ENCODE peak calls at places on chromosomes 12 and 14, in four cellular contexts. R, V, U and P are unnamed samples.

GRCh38 chr12:94149781-94150482 is 1.6 kb downstream of the PLXNC1 start:
- DNase-seq in R (peak), V (no peak), U (peak), P (peak)

GRCh38 chr14:63713765-63714164 is 14.1 kb downstream of the SGPP1 start:
- DNase-seq in R (no peak), V (no peak), U (no peak), P (no peak)

GRCh38 chr12:53180931-53181645 is 363 bp upstream of the CSAD start:
- DNase-seq in R (peak), V (no peak), U (peak), P (peak)

GRCh38 chr14:91367173-91368171 is 50.1 kb downstream of the CCDC88C start:
- DNase-seq in R (peak), V (no peak), U (no peak), P (no peak)

GRCh38 chr14:92310776-92311375 is 12.1 kb upstream of the SLC24A4 start:
- DNase-seq in R (no peak), V (no peak), U (no peak), P (no peak)

GRCh38 chr12:47988073-47989022 is 15.9 kb downstream of the COL2A1 start:
- DNase-seq in R (no peak), V (no peak), U (peak), P (no peak)

GRCh38 chr12:105980048-105980447 is 158.7 kb downstream of the NUAK1 start:
- DNase-seq in R (no peak), V (no peak), U (no peak), P (no peak)

GRCh38 chr12:94571556-94571955 is 78.8 kb downstream of the TMCC3 start:
- DNase-seq in R (peak), V (peak), U (no peak), P (no peak)

GRCh38 chr14:68589447-68590232 is 203.2 kb downstream of the ZFP36L1 start:
- DNase-seq in R (no peak), V (no peak), U (peak), P (no peak)

GRCh38 chr12:44286336-44286735 is 450.5 kb downstream of the TMEM117 start:
- DNase-seq in R (no peak), V (no peak), U (no peak), P (no peak)

GRCh38 chr14:76771432-76771980 is 10.2 kb downstream of the VASH1 start:
- DNase-seq in R (no peak), V (no peak), U (no peak), P (no peak)

GRCh38 chr12:112749081-112749480 is 42.5 kb upstream of the RPH3A start:
- DNase-seq in R (no peak), V (no peak), U (no peak), P (no peak)

GRCh38 chr12:71639341-71639760 is 24.3 kb downstream of the ZFC3H1 start:
- DNase-seq in R (no peak), V (no peak), U (no peak), P (no peak)

GRCh38 chr14:60639677-60640076 is 9.6 kb downstream of the SIX1 start:
- DNase-seq in R (no peak), V (no peak), U (no peak), P (no peak)

GRCh38 chr12:79534029-79534867 is 156.5 kb downstream of the PAWR start:
- DNase-seq in R (no peak), V (no peak), U (no peak), P (no peak)

GRCh38 chr14:56351861-56352260 is 227.7 kb upstream of the TMEM260 start:
- DNase-seq in R (no peak), V (peak), U (no peak), P (no peak)

GRCh38 chr12:56014205-56014604 is 6.6 kb upstream of the IKZF4 start:
- DNase-seq in R (no peak), V (no peak), U (no peak), P (no peak)

GRCh38 chr12:55729592-55730446 is 1.0 kb upstream of the CD63 start:
- DNase-seq in R (peak), V (peak), U (peak), P (peak)

GRCh38 chr14:76844223-76844622 is 18.0 kb downstream of the LRRC74A start:
- DNase-seq in R (peak), V (no peak), U (peak), P (no peak)

GRCh38 chr12:57744194-57744776 is 554 bp upstream of the TSPAN31 start:
- DNase-seq in R (peak), V (no peak), U (peak), P (peak)

GRCh38 chr14:61690039-61690438 is 5.3 kb upstream of the HIF1A start:
- DNase-seq in R (no peak), V (no peak), U (no peak), P (no peak)

GRCh38 chr14:94203473-94204210 is 29.5 kb downstream of the PPP4R4 start:
- DNase-seq in R (no peak), V (no peak), U (no peak), P (no peak)

GRCh38 chr12:53047221-53048032 is 2.4 kb upstream of the TNS2 start:
- DNase-seq in R (peak), V (no peak), U (peak), P (peak)

GRCh38 chr14:32620303-32620702 is 291.2 kb downstream of the AKAP6 start:
- DNase-seq in R (no peak), V (no peak), U (no peak), P (no peak)

GRCh38 chr12:129719426-129719825 is 184.4 kb downstream of the TMEM132D start:
- DNase-seq in R (no peak), V (no peak), U (no peak), P (no peak)

GRCh38 chr12:51246254-51246853 is 7.7 kb downstream of the DAZAP2 start:
- DNase-seq in R (no peak), V (no peak), U (no peak), P (no peak)

GRCh38 chr12:53755451-53756290 is 3.9 kb upstream of the CISTR start:
- DNase-seq in R (no peak), V (no peak), U (no peak), P (no peak)

GRCh38 chr14:103562135-103562384 is 397 bp downstream of the BAG5 start:
- DNase-seq in R (no peak), V (no peak), U (no peak), P (no peak)

GRCh38 chr14:66746316-66747006 is 238.5 kb downstream of the GPHN start:
- DNase-seq in R (no peak), V (peak), U (no peak), P (no peak)

GRCh38 chr12:116160196-116160595 is 117.3 kb downstream of the MED13L start:
- DNase-seq in R (no peak), V (no peak), U (no peak), P (no peak)

GRCh38 chr14:99757331-99758070 is 35.7 kb upstream of the EML1 start:
- DNase-seq in R (no peak), V (peak), U (peak), P (no peak)

GRCh38 chr12:25852792-25853191 is 105.7 kb upstream of the RASSF8 start:
- DNase-seq in R (no peak), V (peak), U (no peak), P (no peak)

GRCh38 chr14:68942281-68943035 is 36.6 kb downstream of the ACTN1 start:
- DNase-seq in R (no peak), V (no peak), U (no peak), P (no peak)

GRCh38 chr14:51614707-51615106 is 37.0 kb upstream of the FRMD6 start:
- DNase-seq in R (no peak), V (no peak), U (no peak), P (no peak)

GRCh38 chr14:34496679-34497513 is 34.9 kb upstream of the SPTSSA start:
- DNase-seq in R (peak), V (peak), U (peak), P (peak)

GRCh38 chr12:97943359-97943758 is 480.8 kb downstream of the RMST start:
- DNase-seq in R (no peak), V (no peak), U (no peak), P (no peak)

GRCh38 chr12:108136697-108137096 is 7.6 kb downstream of the WSCD2 start:
- DNase-seq in R (no peak), V (no peak), U (no peak), P (no peak)
- H3K4me3 ChIP-seq in R (no peak), V (no peak), U (no peak), P (no peak)

GRCh38 chr12:40330180-40330579 is 105.4 kb downstream of the LRRK2 start:
- DNase-seq in R (no peak), V (no peak), U (no peak), P (no peak)

GRCh38 chr12:40327506-40327905 is 102.7 kb downstream of the LRRK2 start:
- DNase-seq in R (no peak), V (no peak), U (no peak), P (no peak)

GRCh38 chr12:40325349-40325960 is 100.7 kb downstream of the LRRK2 start:
- DNase-seq in R (no peak), V (no peak), U (no peak), P (no peak)
- TF ChIP-seq CTCF in R (no peak), V (peak), U (no peak), P (peak)

GRCh38 chr12:132685400-132685799 is 1.7 kb downstream of the POLE start:
- DNase-seq in R (no peak), V (no peak), U (no peak), P (no peak)
- H3K4me3 ChIP-seq in R (no peak), V (no peak), U (no peak), P (no peak)

DNA sequence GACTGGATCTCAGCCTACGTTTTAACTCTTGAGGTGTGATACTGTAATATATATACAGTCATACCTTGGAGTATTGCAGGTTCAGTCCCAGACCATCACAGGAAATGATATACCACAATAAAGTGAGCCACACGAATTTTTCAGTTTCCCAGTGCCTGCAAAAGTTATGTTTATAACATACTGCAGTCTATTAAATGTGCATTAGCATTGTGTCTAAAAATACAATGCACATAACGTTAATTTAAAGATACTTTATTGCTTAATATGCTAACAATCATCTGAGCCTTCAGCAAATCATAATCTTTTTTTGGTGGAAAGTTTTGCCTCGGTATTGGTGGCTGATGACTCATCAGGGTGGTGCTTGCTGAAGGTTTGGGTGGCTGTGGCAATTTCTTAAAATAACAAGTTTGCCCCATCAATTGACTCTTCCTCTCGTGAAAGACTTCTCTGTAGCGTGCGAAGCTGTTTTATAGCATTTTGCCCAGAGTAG is 18.9 kb downstream of the PYROXD1 start:
- DNase-seq in R (no peak), V (no peak), U (no peak), P (no peak)
- TF ChIP-seq CTCF in R (no peak), V (no peak), U (no peak), P (no peak)

GRCh38 chr12:124869011-124869665 is 5.5 kb upstream of the SCARB1 start:
- DNase-seq in R (no peak), V (no peak), U (peak), P (no peak)
- H3K4me3 ChIP-seq in R (no peak), V (no peak), U (no peak), P (no peak)

DNA sequence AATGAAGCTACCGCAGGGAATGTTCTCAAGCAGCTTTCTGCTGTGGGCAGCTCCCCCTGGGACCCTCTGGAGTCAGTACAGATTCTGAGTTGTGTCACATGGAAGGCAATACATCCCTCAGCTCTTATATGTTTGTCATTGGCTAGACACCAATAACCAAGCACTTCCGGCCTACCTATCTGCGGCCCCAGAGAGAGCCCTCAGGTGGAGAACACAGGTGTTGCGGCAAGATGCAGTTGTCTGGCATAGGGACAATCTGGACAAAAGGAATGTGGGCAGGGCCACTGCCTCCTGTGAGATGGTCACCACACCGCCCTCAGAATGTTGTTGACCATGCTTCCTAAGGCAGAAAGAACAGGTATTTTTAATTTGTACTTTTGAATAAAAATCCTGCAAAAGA is 118.7 kb downstream of the BRMS1L start:
- DNase-seq in R (no peak), V (no peak), U (no peak), P (no peak)
- TF ChIP-seq CTCF in R (no peak), V (no peak), U (no peak), P (no peak)

GRCh38 chr12:15700595-15700994 is 88.6 kb downstream of the EPS8 start:
- DNase-seq in R (no peak), V (peak), U (no peak), P (no peak)
- H3K4me3 ChIP-seq in R (no peak), V (no peak), U (no peak), P (no peak)

DNA sequence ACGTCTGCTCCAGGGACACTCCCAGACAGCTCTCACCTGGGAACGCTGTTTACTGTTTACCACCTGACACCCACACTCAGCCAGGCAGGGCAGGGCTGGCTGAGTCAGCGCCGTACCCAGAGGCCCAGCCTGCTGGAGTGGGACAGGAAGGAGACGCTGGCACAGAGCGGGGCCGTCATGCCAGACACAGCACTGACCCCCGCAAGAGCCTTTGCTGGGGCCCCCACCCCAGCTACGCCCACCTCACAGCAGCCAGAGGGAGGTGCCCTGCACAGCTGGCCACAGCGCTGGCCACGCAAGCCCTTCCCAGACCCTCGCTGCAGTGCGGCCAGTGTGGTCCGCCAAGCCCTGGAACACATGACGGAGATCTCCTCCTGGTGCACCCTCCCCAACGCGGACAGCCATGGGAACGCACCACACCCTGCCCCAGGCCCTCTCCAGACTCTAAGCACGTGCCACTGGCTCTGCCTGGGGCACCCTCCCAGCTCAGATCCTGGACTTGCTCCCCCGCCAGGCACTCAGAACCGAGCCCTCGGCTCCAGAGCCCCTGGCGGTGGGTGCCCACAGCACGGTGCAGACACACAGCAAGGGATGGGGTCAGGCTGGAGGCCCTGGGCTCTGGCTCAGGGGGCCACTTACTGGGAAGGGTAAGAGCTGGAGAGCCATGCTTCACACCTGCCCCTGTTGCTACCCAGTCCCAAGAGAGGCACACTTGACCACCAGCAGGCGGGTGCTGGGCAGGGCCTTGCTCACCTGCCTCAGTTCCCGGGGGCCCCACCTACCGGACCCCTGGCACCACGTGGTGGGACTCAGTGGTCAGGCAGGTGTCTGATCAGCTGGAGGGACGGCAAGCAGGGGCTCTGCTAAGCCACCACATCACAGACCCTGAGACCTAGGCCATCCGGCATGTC is 5.6 kb downstream of the AHNAK2 start:
- DNase-seq in R (peak), V (no peak), U (peak), P (no peak)
- TF ChIP-seq CTCF in R (no peak), V (no peak), U (no peak), P (no peak)